ENCODE peak calls at places on chromosomes 2 and 18, in four cellular contexts. One of them, this sample, is unnamed.

GRCh38 chr2:88832256-88832991 is 141.0 kb downstream of the RPIA start:
- DNase-seq in left lung: no peak
- DNase-seq in AG04450: no peak
- DNase-seq in psoas muscle: no peak
- DNase-seq in this sample: no peak

GRCh38 chr2:201900362-201900761 is 94.0 kb downstream of the CDK15 start:
- DNase-seq in psoas muscle: no peak
- DNase-seq in AG04450: no peak
- DNase-seq in left lung: no peak
- DNase-seq in this sample: no peak

GRCh38 chr18:51654441-51655326 is 457.2 kb upstream of the MEX3C start:
- DNase-seq in left lung: no peak
- DNase-seq in psoas muscle: no peak
- DNase-seq in AG04450: no peak
- DNase-seq in this sample: no peak

GRCh38 chr2:225022188-225022587 is 20.1 kb downstream of the DOCK10 start:
- DNase-seq in AG04450: no peak
- DNase-seq in left lung: no peak
- DNase-seq in psoas muscle: no peak
- DNase-seq in this sample: no peak

GRCh38 chr2:121736140-121736461 is 574 bp downstream of the NIFK start:
- DNase-seq in AG04450: no peak
- DNase-seq in left lung: no peak
- DNase-seq in psoas muscle: no peak
- DNase-seq in this sample: no peak

GRCh38 chr18:50671376-50671775 is 111.5 kb downstream of the MAPK4 start:
- DNase-seq in psoas muscle: no peak
- DNase-seq in AG04450: no peak
- DNase-seq in left lung: no peak
- DNase-seq in this sample: no peak

GRCh38 chr2:237874585-237875161 is 15.2 kb downstream of the RAMP1 start:
- DNase-seq in left lung: no peak
- DNase-seq in psoas muscle: peak
- DNase-seq in AG04450: no peak
- DNase-seq in this sample: no peak

GRCh38 chr18:9898792-9899549 is 13.2 kb downstream of the TXNDC2 start:
- DNase-seq in psoas muscle: no peak
- DNase-seq in AG04450: no peak
- DNase-seq in left lung: no peak
- DNase-seq in this sample: no peak

GRCh38 chr18:35511428-35511827 is 13.7 kb upstream of the INO80C start:
- DNase-seq in AG04450: no peak
- DNase-seq in psoas muscle: no peak
- DNase-seq in left lung: no peak
- DNase-seq in this sample: no peak

GRCh38 chr2:74552914-74553811 is 579 bp downstream of the LOXL3 start:
- DNase-seq in psoas muscle: no peak
- DNase-seq in AG04450: no peak
- DNase-seq in left lung: no peak
- DNase-seq in this sample: no peak

GRCh38 chr2:197500503-197501179 is 462 bp downstream of the HSPE1 start:
- DNase-seq in AG04450: no peak
- DNase-seq in left lung: no peak
- DNase-seq in psoas muscle: no peak
- DNase-seq in this sample: no peak

GRCh38 chr18:45004531-45004930 is 323.8 kb downstream of the SETBP1 start:
- DNase-seq in left lung: no peak
- DNase-seq in psoas muscle: no peak
- DNase-seq in AG04450: no peak
- DNase-seq in this sample: no peak

GRCh38 chr2:40955042-40955441 is 503.2 kb upstream of the SLC8A1 start:
- DNase-seq in left lung: no peak
- DNase-seq in AG04450: no peak
- DNase-seq in psoas muscle: no peak
- DNase-seq in this sample: no peak

GRCh38 chr2:181077128-181077709 is 96.8 kb downstream of the UBE2E3 start:
- DNase-seq in AG04450: no peak
- DNase-seq in left lung: no peak
- DNase-seq in psoas muscle: no peak
- DNase-seq in this sample: no peak

GRCh38 chr2:240220371-240220770 is 79.9 kb upstream of the OTOS start:
- DNase-seq in psoas muscle: no peak
- DNase-seq in AG04450: no peak
- DNase-seq in left lung: no peak
- DNase-seq in this sample: no peak

GRCh38 chr2:202084265-202084664 is 11.2 kb downstream of the KIAA2012 start:
- DNase-seq in left lung: no peak
- DNase-seq in psoas muscle: no peak
- DNase-seq in AG04450: no peak
- DNase-seq in this sample: no peak

GRCh38 chr2:68560583-68560982 is 82.8 kb upstream of the PROKR1 start:
- DNase-seq in AG04450: no peak
- DNase-seq in psoas muscle: no peak
- DNase-seq in left lung: no peak
- DNase-seq in this sample: no peak

GRCh38 chr2:84694088-84694622 is 177.9 kb downstream of the DNAH6 start:
- DNase-seq in AG04450: no peak
- DNase-seq in left lung: no peak
- DNase-seq in psoas muscle: no peak
- DNase-seq in this sample: no peak

GRCh38 chr2:120990451-120990871 is 254.8 kb downstream of the GLI2 start:
- DNase-seq in psoas muscle: no peak
- DNase-seq in AG04450: no peak
- DNase-seq in left lung: no peak
- DNase-seq in this sample: no peak

GRCh38 chr2:42327125-42327524 is 33.9 kb downstream of the COX7A2L start:
- DNase-seq in left lung: no peak
- DNase-seq in AG04450: no peak
- DNase-seq in psoas muscle: no peak
- DNase-seq in this sample: no peak

GRCh38 chr2:98771771-98772521 is 41.0 kb upstream of the MGAT4A start:
- DNase-seq in AG04450: no peak
- DNase-seq in left lung: no peak
- DNase-seq in psoas muscle: no peak
- DNase-seq in this sample: no peak

GRCh38 chr2:78261454-78261853 is 739.3 kb upstream of the LRRTM4 start:
- DNase-seq in left lung: no peak
- DNase-seq in AG04450: no peak
- DNase-seq in psoas muscle: no peak
- DNase-seq in this sample: no peak

GRCh38 chr2:72562451-72563153 is 263.2 kb downstream of the EXOC6B start:
- DNase-seq in psoas muscle: no peak
- DNase-seq in left lung: no peak
- DNase-seq in AG04450: no peak
- DNase-seq in this sample: no peak

GRCh38 chr2:50885948-50886347 is 146.0 kb downstream of the NRXN1 start:
- DNase-seq in psoas muscle: no peak
- DNase-seq in left lung: no peak
- DNase-seq in AG04450: no peak
- DNase-seq in this sample: no peak

GRCh38 chr2:47534179-47534919 is 131.4 kb downstream of the MSH2 start:
- DNase-seq in psoas muscle: no peak
- DNase-seq in AG04450: peak
- DNase-seq in left lung: no peak
- DNase-seq in this sample: no peak

GRCh38 chr2:106941372-106941993 is 55.5 kb upstream of the ST6GAL2 start:
- DNase-seq in left lung: peak
- DNase-seq in AG04450: no peak
- DNase-seq in psoas muscle: no peak
- DNase-seq in this sample: no peak

GRCh38 chr2:198991431-198991830 is 466.3 kb downstream of the SATB2 start:
- DNase-seq in psoas muscle: no peak
- DNase-seq in AG04450: no peak
- DNase-seq in left lung: no peak
- DNase-seq in this sample: no peak

GRCh38 chr2:527581-527980 is 149.6 kb downstream of the TMEM18 start:
- DNase-seq in left lung: no peak
- DNase-seq in AG04450: no peak
- DNase-seq in psoas muscle: no peak
- DNase-seq in this sample: no peak

GRCh38 chr2:179860255-179861026 is 971 bp downstream of the ZNF385B start:
- DNase-seq in AG04450: no peak
- DNase-seq in psoas muscle: peak
- DNase-seq in left lung: no peak
- DNase-seq in this sample: no peak
- TF ChIP-seq CTCF in AG04450: no peak
- TF ChIP-seq CTCF in psoas muscle: no peak
- TF ChIP-seq CTCF in left lung: no peak
- TF ChIP-seq CTCF in this sample: no peak

DNA sequence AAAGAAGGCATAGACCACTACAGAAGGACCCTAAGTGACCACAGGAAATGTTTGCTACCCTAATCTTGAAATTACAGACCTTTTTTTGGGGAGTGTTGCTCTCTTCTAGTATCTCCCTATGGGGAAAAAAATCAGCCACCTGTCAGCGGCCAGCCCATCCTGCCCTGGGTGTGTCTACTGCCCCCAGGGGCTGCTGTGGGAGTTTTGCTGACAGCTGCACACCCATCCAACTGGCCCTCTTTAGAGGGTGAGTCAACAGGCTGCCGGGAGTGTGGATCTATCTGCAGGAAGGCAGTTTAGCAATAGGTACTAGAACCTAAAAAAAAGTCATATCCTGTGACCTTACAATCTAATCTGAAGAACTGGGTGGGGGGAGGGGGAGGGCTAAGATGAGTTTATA is 796 bp upstream of the DYSF start:
- DNase-seq in left lung: peak
- DNase-seq in psoas muscle: peak
- DNase-seq in AG04450: no peak
- DNase-seq in this sample: peak
- TF ChIP-seq CTCF in left lung: no peak
- TF ChIP-seq CTCF in psoas muscle: peak
- TF ChIP-seq CTCF in AG04450: no peak
- TF ChIP-seq CTCF in this sample: no peak

GRCh38 chr2:8628179-8628869 is 53.5 kb upstream of the ID2 start:
- DNase-seq in left lung: no peak
- DNase-seq in psoas muscle: no peak
- DNase-seq in AG04450: no peak
- DNase-seq in this sample: no peak
- TF ChIP-seq CTCF in left lung: no peak
- TF ChIP-seq CTCF in psoas muscle: no peak
- TF ChIP-seq CTCF in AG04450: no peak
- TF ChIP-seq CTCF in this sample: no peak

GRCh38 chr2:127041259-127041970 is 65.5 kb downstream of the BIN1 start:
- DNase-seq in left lung: no peak
- DNase-seq in AG04450: no peak
- DNase-seq in psoas muscle: no peak
- DNase-seq in this sample: no peak
- TF ChIP-seq CTCF in left lung: no peak
- TF ChIP-seq CTCF in AG04450: no peak
- TF ChIP-seq CTCF in psoas muscle: no peak
- TF ChIP-seq CTCF in this sample: no peak

GRCh38 chr2:1613731-1614354 is 130.5 kb downstream of the PXDN start:
- DNase-seq in psoas muscle: peak
- DNase-seq in AG04450: no peak
- DNase-seq in left lung: no peak
- DNase-seq in this sample: no peak
- TF ChIP-seq CTCF in psoas muscle: no peak
- TF ChIP-seq CTCF in AG04450: peak
- TF ChIP-seq CTCF in left lung: no peak
- TF ChIP-seq CTCF in this sample: no peak

GRCh38 chr2:135271006-135271405 is 218.9 kb downstream of the RAB3GAP1 start:
- DNase-seq in AG04450: no peak
- DNase-seq in left lung: no peak
- DNase-seq in psoas muscle: no peak
- DNase-seq in this sample: no peak
- TF ChIP-seq CTCF in AG04450: no peak
- TF ChIP-seq CTCF in left lung: no peak
- TF ChIP-seq CTCF in psoas muscle: no peak
- TF ChIP-seq CTCF in this sample: no peak